ENCODE peak calls at places on chromosome 17, in nine cellular contexts. One of them, this sample, is unnamed.

GRCh38 chr17:50943575-50943933 is 77.4 kb upstream of the TOB1 start:
- DNase-seq in C1 segment of cervical spinal cord: peak; percentile 42
- DNase-seq in activated CD4-positive, alpha-beta T cell treated with anti-CD3 and anti-CD28 coated beads, Interleukin-2, amount 50 U/mL, for 1 hour: no peak
- DNase-seq in amniotic stem cell: no peak
- DNase-seq in lower leg skin: peak; percentile 70
- DNase-seq in stomach: peak; percentile 58
- DNase-seq in adipocyte: no peak
- DNase-seq in MG63: no peak
- DNase-seq in KG1: no peak
- DNase-seq in this sample: no peak

GRCh38 chr17:32487460-32488176 is 825 bp downstream of the CDK5R1 start:
- DNase-seq in C1 segment of cervical spinal cord: peak; percentile 42
- DNase-seq in activated CD4-positive, alpha-beta T cell treated with anti-CD3 and anti-CD28 coated beads, Interleukin-2, amount 50 U/mL, for 1 hour: peak; percentile 37
- DNase-seq in amniotic stem cell: no peak
- DNase-seq in lower leg skin: no peak
- DNase-seq in stomach: no peak
- DNase-seq in adipocyte: peak; percentile 25
- DNase-seq in MG63: no peak
- DNase-seq in KG1: no peak
- DNase-seq in this sample: no peak

GRCh38 chr17:30172560-30172959 is 55.9 kb downstream of the NSRP1 start:
- DNase-seq in C1 segment of cervical spinal cord: no peak
- DNase-seq in activated CD4-positive, alpha-beta T cell treated with anti-CD3 and anti-CD28 coated beads, Interleukin-2, amount 50 U/mL, for 1 hour: no peak
- DNase-seq in amniotic stem cell: no peak
- DNase-seq in lower leg skin: no peak
- DNase-seq in stomach: no peak
- DNase-seq in adipocyte: no peak
- DNase-seq in MG63: no peak
- DNase-seq in KG1: no peak
- DNase-seq in this sample: no peak

GRCh38 chr17:74211141-74211928 is 2.0 kb upstream of the TTYH2 start:
- DNase-seq in C1 segment of cervical spinal cord: peak; percentile 76
- DNase-seq in activated CD4-positive, alpha-beta T cell treated with anti-CD3 and anti-CD28 coated beads, Interleukin-2, amount 50 U/mL, for 1 hour: no peak
- DNase-seq in amniotic stem cell: no peak
- DNase-seq in lower leg skin: no peak
- DNase-seq in stomach: no peak
- DNase-seq in adipocyte: no peak
- DNase-seq in MG63: no peak
- DNase-seq in KG1: no peak
- DNase-seq in this sample: peak; percentile 13

GRCh38 chr17:50272711-50273653 is 1.3 kb upstream of the TMEM92 start:
- DNase-seq in C1 segment of cervical spinal cord: peak; percentile 33
- DNase-seq in activated CD4-positive, alpha-beta T cell treated with anti-CD3 and anti-CD28 coated beads, Interleukin-2, amount 50 U/mL, for 1 hour: peak; percentile 51
- DNase-seq in amniotic stem cell: no peak
- DNase-seq in lower leg skin: peak; percentile 91
- DNase-seq in stomach: peak; percentile 62
- DNase-seq in adipocyte: peak; percentile 82
- DNase-seq in MG63: peak; percentile 63
- DNase-seq in KG1: peak; percentile 14
- DNase-seq in this sample: no peak

GRCh38 chr17:33284022-33284421 is 9.1 kb downstream of the ASIC2 start:
- DNase-seq in C1 segment of cervical spinal cord: no peak
- DNase-seq in activated CD4-positive, alpha-beta T cell treated with anti-CD3 and anti-CD28 coated beads, Interleukin-2, amount 50 U/mL, for 1 hour: no peak
- DNase-seq in amniotic stem cell: no peak
- DNase-seq in lower leg skin: no peak
- DNase-seq in stomach: peak; percentile 62
- DNase-seq in adipocyte: peak; percentile 18
- DNase-seq in MG63: peak; percentile 70
- DNase-seq in KG1: no peak
- DNase-seq in this sample: no peak

GRCh38 chr17:6457688-6458190 is 13.5 kb downstream of the PIMREG start:
- DNase-seq in C1 segment of cervical spinal cord: no peak
- DNase-seq in activated CD4-positive, alpha-beta T cell treated with anti-CD3 and anti-CD28 coated beads, Interleukin-2, amount 50 U/mL, for 1 hour: no peak
- DNase-seq in amniotic stem cell: no peak
- DNase-seq in lower leg skin: no peak
- DNase-seq in stomach: peak; percentile 62
- DNase-seq in adipocyte: no peak
- DNase-seq in MG63: no peak
- DNase-seq in KG1: no peak
- DNase-seq in this sample: no peak

GRCh38 chr17:66614469-66614868 is 220.4 kb upstream of the CACNG5 start:
- DNase-seq in C1 segment of cervical spinal cord: no peak
- DNase-seq in activated CD4-positive, alpha-beta T cell treated with anti-CD3 and anti-CD28 coated beads, Interleukin-2, amount 50 U/mL, for 1 hour: no peak
- DNase-seq in amniotic stem cell: no peak
- DNase-seq in lower leg skin: no peak
- DNase-seq in stomach: no peak
- DNase-seq in adipocyte: no peak
- DNase-seq in MG63: no peak
- DNase-seq in KG1: no peak
- DNase-seq in this sample: no peak

GRCh38 chr17:55588446-55588845 is 77.2 kb upstream of the SMIM36 start:
- DNase-seq in C1 segment of cervical spinal cord: no peak
- DNase-seq in activated CD4-positive, alpha-beta T cell treated with anti-CD3 and anti-CD28 coated beads, Interleukin-2, amount 50 U/mL, for 1 hour: no peak
- DNase-seq in amniotic stem cell: no peak
- DNase-seq in lower leg skin: no peak
- DNase-seq in stomach: no peak
- DNase-seq in adipocyte: no peak
- DNase-seq in MG63: no peak
- DNase-seq in KG1: no peak
- DNase-seq in this sample: no peak

GRCh38 chr17:76805319-76805718 is 62.9 kb upstream of the MGAT5B start:
- DNase-seq in C1 segment of cervical spinal cord: no peak
- DNase-seq in activated CD4-positive, alpha-beta T cell treated with anti-CD3 and anti-CD28 coated beads, Interleukin-2, amount 50 U/mL, for 1 hour: no peak
- DNase-seq in amniotic stem cell: no peak
- DNase-seq in lower leg skin: no peak
- DNase-seq in stomach: no peak
- DNase-seq in adipocyte: peak; percentile 58
- DNase-seq in MG63: peak; percentile 81
- DNase-seq in KG1: no peak
- DNase-seq in this sample: no peak

GRCh38 chr17:81030726-81031570 is 4.0 kb upstream of the BAIAP2 start:
- DNase-seq in C1 segment of cervical spinal cord: no peak
- DNase-seq in activated CD4-positive, alpha-beta T cell treated with anti-CD3 and anti-CD28 coated beads, Interleukin-2, amount 50 U/mL, for 1 hour: no peak
- DNase-seq in amniotic stem cell: no peak
- DNase-seq in lower leg skin: no peak
- DNase-seq in stomach: no peak
- DNase-seq in adipocyte: no peak
- DNase-seq in MG63: no peak
- DNase-seq in KG1: no peak
- DNase-seq in this sample: no peak

GRCh38 chr17:59493867-59494266 is 71.5 kb upstream of the DHX40 start:
- DNase-seq in C1 segment of cervical spinal cord: no peak
- DNase-seq in activated CD4-positive, alpha-beta T cell treated with anti-CD3 and anti-CD28 coated beads, Interleukin-2, amount 50 U/mL, for 1 hour: no peak
- DNase-seq in amniotic stem cell: no peak
- DNase-seq in lower leg skin: no peak
- DNase-seq in stomach: no peak
- DNase-seq in adipocyte: no peak
- DNase-seq in MG63: no peak
- DNase-seq in KG1: no peak
- DNase-seq in this sample: no peak

GRCh38 chr17:41586863-41587495 is at the start of gene KRT14:
- DNase-seq in C1 segment of cervical spinal cord: no peak
- DNase-seq in activated CD4-positive, alpha-beta T cell treated with anti-CD3 and anti-CD28 coated beads, Interleukin-2, amount 50 U/mL, for 1 hour: no peak
- DNase-seq in amniotic stem cell: no peak
- DNase-seq in lower leg skin: no peak
- DNase-seq in stomach: no peak
- DNase-seq in adipocyte: no peak
- DNase-seq in MG63: peak; percentile 34
- DNase-seq in KG1: no peak
- DNase-seq in this sample: no peak

GRCh38 chr17:1029912-1030656 is 33.2 kb downstream of the TIMM22 start:
- DNase-seq in C1 segment of cervical spinal cord: peak; percentile 38
- DNase-seq in activated CD4-positive, alpha-beta T cell treated with anti-CD3 and anti-CD28 coated beads, Interleukin-2, amount 50 U/mL, for 1 hour: no peak
- DNase-seq in amniotic stem cell: no peak
- DNase-seq in lower leg skin: no peak
- DNase-seq in stomach: no peak
- DNase-seq in adipocyte: no peak
- DNase-seq in MG63: no peak
- DNase-seq in KG1: no peak
- DNase-seq in this sample: no peak

GRCh38 chr17:44216674-44217073 is 2.8 kb downstream of the UBTF start:
- DNase-seq in C1 segment of cervical spinal cord: no peak
- DNase-seq in activated CD4-positive, alpha-beta T cell treated with anti-CD3 and anti-CD28 coated beads, Interleukin-2, amount 50 U/mL, for 1 hour: no peak
- DNase-seq in amniotic stem cell: no peak
- DNase-seq in lower leg skin: no peak
- DNase-seq in stomach: no peak
- DNase-seq in adipocyte: no peak
- DNase-seq in MG63: no peak
- DNase-seq in KG1: no peak
- DNase-seq in this sample: no peak